ENCODE peak calls at places on chromosomes 7 and 10, in eight cellular contexts. One of them, this sample, is unnamed.

GRCh38 chr10:17585001-17585400 is 32.2 kb downstream of the HACD1 start:
- ATAC-seq in activated CD8-positive, alpha-beta memory T cell treated with anti-CD3 and anti-CD28 coated beads, Interleukin-2, amount 10 ng/mL, durations not matched to agents 7 days and 5 days: no peak
- ATAC-seq in foreskin keratinocyte: no peak
- ATAC-seq in activated CD8-positive, alpha-beta T cell treated with anti-CD3 and anti-CD28 coated beads for 36 hours: no peak
- ATAC-seq in activated B cell treated with CpG ODN at 0.5 μM for 24 hours: no peak
- ATAC-seq in left ventricle myocardium superior: peak
- ATAC-seq in RWPE2: no peak
- ATAC-seq in pancreas: no peak
- ATAC-seq in this sample: no peak

GRCh38 chr10:89516149-89516832 is 19.1 kb downstream of the SLC16A12 start:
- ATAC-seq in activated CD8-positive, alpha-beta memory T cell treated with anti-CD3 and anti-CD28 coated beads, Interleukin-2, amount 10 ng/mL, durations not matched to agents 7 days and 5 days: no peak
- ATAC-seq in foreskin keratinocyte: peak
- ATAC-seq in activated CD8-positive, alpha-beta T cell treated with anti-CD3 and anti-CD28 coated beads for 36 hours: no peak
- ATAC-seq in activated B cell treated with CpG ODN at 0.5 μM for 24 hours: no peak
- ATAC-seq in left ventricle myocardium superior: peak
- ATAC-seq in RWPE2: peak
- ATAC-seq in pancreas: peak
- ATAC-seq in this sample: no peak

GRCh38 chr7:87345962-87346371 is 503 bp downstream of the CROT start:
- ATAC-seq in activated CD8-positive, alpha-beta memory T cell treated with anti-CD3 and anti-CD28 coated beads, Interleukin-2, amount 10 ng/mL, durations not matched to agents 7 days and 5 days: peak
- ATAC-seq in foreskin keratinocyte: peak
- ATAC-seq in activated CD8-positive, alpha-beta T cell treated with anti-CD3 and anti-CD28 coated beads for 36 hours: peak
- ATAC-seq in activated B cell treated with CpG ODN at 0.5 μM for 24 hours: peak
- ATAC-seq in left ventricle myocardium superior: peak
- ATAC-seq in RWPE2: no peak
- ATAC-seq in pancreas: peak
- ATAC-seq in this sample: peak

GRCh38 chr10:8044908-8045727 is 9.4 kb upstream of the GATA3 start:
- ATAC-seq in activated CD8-positive, alpha-beta memory T cell treated with anti-CD3 and anti-CD28 coated beads, Interleukin-2, amount 10 ng/mL, durations not matched to agents 7 days and 5 days: no peak
- ATAC-seq in foreskin keratinocyte: no peak
- ATAC-seq in activated CD8-positive, alpha-beta T cell treated with anti-CD3 and anti-CD28 coated beads for 36 hours: peak
- ATAC-seq in activated B cell treated with CpG ODN at 0.5 μM for 24 hours: no peak
- ATAC-seq in left ventricle myocardium superior: no peak
- ATAC-seq in RWPE2: peak
- ATAC-seq in pancreas: peak
- ATAC-seq in this sample: peak

GRCh38 chr7:108270385-108270784 is 140.2 kb upstream of the LAMB4 start:
- ATAC-seq in activated CD8-positive, alpha-beta memory T cell treated with anti-CD3 and anti-CD28 coated beads, Interleukin-2, amount 10 ng/mL, durations not matched to agents 7 days and 5 days: no peak
- ATAC-seq in foreskin keratinocyte: no peak
- ATAC-seq in activated CD8-positive, alpha-beta T cell treated with anti-CD3 and anti-CD28 coated beads for 36 hours: peak
- ATAC-seq in activated B cell treated with CpG ODN at 0.5 μM for 24 hours: peak
- ATAC-seq in left ventricle myocardium superior: no peak
- ATAC-seq in RWPE2: no peak
- ATAC-seq in pancreas: no peak
- ATAC-seq in this sample: no peak

GRCh38 chr10:3056280-3057037 is 10.9 kb upstream of the PFKP start:
- ATAC-seq in activated CD8-positive, alpha-beta memory T cell treated with anti-CD3 and anti-CD28 coated beads, Interleukin-2, amount 10 ng/mL, durations not matched to agents 7 days and 5 days: no peak
- ATAC-seq in foreskin keratinocyte: no peak
- ATAC-seq in activated CD8-positive, alpha-beta T cell treated with anti-CD3 and anti-CD28 coated beads for 36 hours: no peak
- ATAC-seq in activated B cell treated with CpG ODN at 0.5 μM for 24 hours: no peak
- ATAC-seq in left ventricle myocardium superior: no peak
- ATAC-seq in RWPE2: no peak
- ATAC-seq in pancreas: no peak
- ATAC-seq in this sample: no peak

GRCh38 chr7:112897839-112898431 is 107.7 kb upstream of the TMEM168 start:
- ATAC-seq in activated CD8-positive, alpha-beta memory T cell treated with anti-CD3 and anti-CD28 coated beads, Interleukin-2, amount 10 ng/mL, durations not matched to agents 7 days and 5 days: no peak
- ATAC-seq in foreskin keratinocyte: no peak
- ATAC-seq in activated CD8-positive, alpha-beta T cell treated with anti-CD3 and anti-CD28 coated beads for 36 hours: no peak
- ATAC-seq in activated B cell treated with CpG ODN at 0.5 μM for 24 hours: no peak
- ATAC-seq in left ventricle myocardium superior: peak
- ATAC-seq in RWPE2: no peak
- ATAC-seq in pancreas: peak
- ATAC-seq in this sample: no peak

GRCh38 chr10:79356104-79356503 is 8.8 kb downstream of the PPIF start:
- ATAC-seq in activated CD8-positive, alpha-beta memory T cell treated with anti-CD3 and anti-CD28 coated beads, Interleukin-2, amount 10 ng/mL, durations not matched to agents 7 days and 5 days: peak
- ATAC-seq in foreskin keratinocyte: peak
- ATAC-seq in activated CD8-positive, alpha-beta T cell treated with anti-CD3 and anti-CD28 coated beads for 36 hours: peak
- ATAC-seq in activated B cell treated with CpG ODN at 0.5 μM for 24 hours: peak
- ATAC-seq in left ventricle myocardium superior: peak
- ATAC-seq in RWPE2: no peak
- ATAC-seq in pancreas: no peak
- ATAC-seq in this sample: no peak

GRCh38 chr7:75650062-75650461 is 88.7 kb downstream of the HIP1 start:
- ATAC-seq in activated CD8-positive, alpha-beta memory T cell treated with anti-CD3 and anti-CD28 coated beads, Interleukin-2, amount 10 ng/mL, durations not matched to agents 7 days and 5 days: no peak
- ATAC-seq in foreskin keratinocyte: no peak
- ATAC-seq in activated CD8-positive, alpha-beta T cell treated with anti-CD3 and anti-CD28 coated beads for 36 hours: no peak
- ATAC-seq in activated B cell treated with CpG ODN at 0.5 μM for 24 hours: no peak
- ATAC-seq in left ventricle myocardium superior: peak
- ATAC-seq in RWPE2: no peak
- ATAC-seq in pancreas: peak
- ATAC-seq in this sample: no peak

GRCh38 chr10:11195017-11195586 is 177.4 kb downstream of the CELF2 start:
- ATAC-seq in activated CD8-positive, alpha-beta memory T cell treated with anti-CD3 and anti-CD28 coated beads, Interleukin-2, amount 10 ng/mL, durations not matched to agents 7 days and 5 days: no peak
- ATAC-seq in foreskin keratinocyte: no peak
- ATAC-seq in activated CD8-positive, alpha-beta T cell treated with anti-CD3 and anti-CD28 coated beads for 36 hours: peak
- ATAC-seq in activated B cell treated with CpG ODN at 0.5 μM for 24 hours: peak
- ATAC-seq in left ventricle myocardium superior: no peak
- ATAC-seq in RWPE2: no peak
- ATAC-seq in pancreas: no peak
- ATAC-seq in this sample: no peak

GRCh38 chr7:155660059-155660757 is 15.7 kb downstream of the RBM33 start:
- ATAC-seq in activated CD8-positive, alpha-beta memory T cell treated with anti-CD3 and anti-CD28 coated beads, Interleukin-2, amount 10 ng/mL, durations not matched to agents 7 days and 5 days: peak
- ATAC-seq in foreskin keratinocyte: peak
- ATAC-seq in activated CD8-positive, alpha-beta T cell treated with anti-CD3 and anti-CD28 coated beads for 36 hours: peak
- ATAC-seq in activated B cell treated with CpG ODN at 0.5 μM for 24 hours: no peak
- ATAC-seq in left ventricle myocardium superior: no peak
- ATAC-seq in RWPE2: no peak
- ATAC-seq in pancreas: no peak
- ATAC-seq in this sample: peak

GRCh38 chr10:75191821-75192568 is 18.6 kb upstream of the VDAC2 start:
- ATAC-seq in activated CD8-positive, alpha-beta memory T cell treated with anti-CD3 and anti-CD28 coated beads, Interleukin-2, amount 10 ng/mL, durations not matched to agents 7 days and 5 days: no peak
- ATAC-seq in foreskin keratinocyte: peak
- ATAC-seq in activated CD8-positive, alpha-beta T cell treated with anti-CD3 and anti-CD28 coated beads for 36 hours: no peak
- ATAC-seq in activated B cell treated with CpG ODN at 0.5 μM for 24 hours: no peak
- ATAC-seq in left ventricle myocardium superior: peak
- ATAC-seq in RWPE2: peak
- ATAC-seq in pancreas: peak
- ATAC-seq in this sample: no peak